ENCODE peak calls at places on chromosomes 3 and 15, in eight cellular contexts. One of them, this sample, is unnamed.
A peak's percentile ranks its signal among the peaks of the same experiment; 100 is the strongest.

GRCh38 chr15:98581715-98582114 is 66.6 kb upstream of the IGF1R start:
- DNase-seq in left lung: no peak
- DNase-seq in Panc1: no peak
- DNase-seq in RWPE2: no peak
- DNase-seq in mucosa of descending colon: no peak
- DNase-seq in esophagus squamous epithelium: no peak
- DNase-seq in IMR-90: no peak
- DNase-seq in CD8-positive, alpha-beta memory T cell: no peak
- DNase-seq in this sample: no peak

GRCh38 chr15:21260966-21261395 is 179.3 kb downstream of the POTEB3 start:
- DNase-seq in left lung: peak; percentile 81
- DNase-seq in Panc1: no peak
- DNase-seq in RWPE2: peak; percentile 77
- DNase-seq in mucosa of descending colon: peak; percentile 61
- DNase-seq in esophagus squamous epithelium: no peak
- DNase-seq in IMR-90: no peak
- DNase-seq in CD8-positive, alpha-beta memory T cell: no peak
- DNase-seq in this sample: peak; percentile 50

GRCh38 chr15:50816191-50816590 is 50.7 kb upstream of the SPPL2A start:
- DNase-seq in left lung: no peak
- DNase-seq in Panc1: no peak
- DNase-seq in RWPE2: no peak
- DNase-seq in mucosa of descending colon: peak; percentile 68
- DNase-seq in esophagus squamous epithelium: no peak
- DNase-seq in IMR-90: no peak
- DNase-seq in CD8-positive, alpha-beta memory T cell: no peak
- DNase-seq in this sample: no peak

GRCh38 chr3:169365993-169366915 is 297.3 kb downstream of the MECOM start:
- DNase-seq in left lung: peak; percentile 4
- DNase-seq in Panc1: no peak
- DNase-seq in RWPE2: no peak
- DNase-seq in mucosa of descending colon: peak; percentile 33
- DNase-seq in esophagus squamous epithelium: no peak
- DNase-seq in IMR-90: no peak
- DNase-seq in CD8-positive, alpha-beta memory T cell: no peak
- DNase-seq in this sample: no peak

GRCh38 chr15:31459011-31459748 is 132.5 kb downstream of the KLF13 start:
- DNase-seq in left lung: no peak
- DNase-seq in Panc1: no peak
- DNase-seq in RWPE2: peak; percentile 41
- DNase-seq in mucosa of descending colon: no peak
- DNase-seq in esophagus squamous epithelium: no peak
- DNase-seq in IMR-90: peak; percentile 37
- DNase-seq in CD8-positive, alpha-beta memory T cell: no peak
- DNase-seq in this sample: no peak

GRCh38 chr3:32045091-32045964 is 61.1 kb upstream of the GPD1L start:
- DNase-seq in left lung: no peak
- DNase-seq in Panc1: peak; percentile 59
- DNase-seq in RWPE2: peak; percentile 72
- DNase-seq in mucosa of descending colon: no peak
- DNase-seq in esophagus squamous epithelium: no peak
- DNase-seq in IMR-90: peak; percentile 81
- DNase-seq in CD8-positive, alpha-beta memory T cell: no peak
- DNase-seq in this sample: no peak

GRCh38 chr3:141796436-141797166 is 33.4 kb downstream of the GRK7 start:
- DNase-seq in left lung: no peak
- DNase-seq in Panc1: no peak
- DNase-seq in RWPE2: no peak
- DNase-seq in mucosa of descending colon: no peak
- DNase-seq in esophagus squamous epithelium: no peak
- DNase-seq in IMR-90: no peak
- DNase-seq in CD8-positive, alpha-beta memory T cell: peak; percentile 69
- DNase-seq in this sample: no peak

GRCh38 chr15:57821826-57822225 is 115.3 kb downstream of the POLR2M start:
- DNase-seq in left lung: no peak
- DNase-seq in Panc1: no peak
- DNase-seq in RWPE2: no peak
- DNase-seq in mucosa of descending colon: no peak
- DNase-seq in esophagus squamous epithelium: no peak
- DNase-seq in IMR-90: no peak
- DNase-seq in CD8-positive, alpha-beta memory T cell: no peak
- DNase-seq in this sample: no peak

GRCh38 chr3:141331370-141332318 is 36.7 kb upstream of the ZBTB38 start:
- DNase-seq in left lung: no peak
- DNase-seq in Panc1: peak; percentile 94
- DNase-seq in RWPE2: peak; percentile 76
- DNase-seq in mucosa of descending colon: peak; percentile 60
- DNase-seq in esophagus squamous epithelium: no peak
- DNase-seq in IMR-90: peak; percentile 99
- DNase-seq in CD8-positive, alpha-beta memory T cell: no peak
- DNase-seq in this sample: no peak

GRCh38 chr15:26665950-26666921 is 106.6 kb downstream of the GABRB3 start:
- DNase-seq in left lung: no peak
- DNase-seq in Panc1: no peak
- DNase-seq in RWPE2: no peak
- DNase-seq in mucosa of descending colon: no peak
- DNase-seq in esophagus squamous epithelium: no peak
- DNase-seq in IMR-90: no peak
- DNase-seq in CD8-positive, alpha-beta memory T cell: no peak
- DNase-seq in this sample: no peak

GRCh38 chr3:48400824-48401433 is 28.9 kb downstream of the FBXW12 start:
- DNase-seq in left lung: no peak
- DNase-seq in Panc1: peak; percentile 32
- DNase-seq in RWPE2: no peak
- DNase-seq in mucosa of descending colon: no peak
- DNase-seq in esophagus squamous epithelium: no peak
- DNase-seq in IMR-90: peak; percentile 51
- DNase-seq in CD8-positive, alpha-beta memory T cell: peak; percentile 67
- DNase-seq in this sample: peak; percentile 77

GRCh38 chr3:175672119-175672689 is 813.1 kb downstream of the NAALADL2 start:
- DNase-seq in left lung: no peak
- DNase-seq in Panc1: peak; percentile 18
- DNase-seq in RWPE2: no peak
- DNase-seq in mucosa of descending colon: no peak
- DNase-seq in esophagus squamous epithelium: no peak
- DNase-seq in IMR-90: peak; percentile 63
- DNase-seq in CD8-positive, alpha-beta memory T cell: no peak
- DNase-seq in this sample: no peak

GRCh38 chr3:124034016-124034808 is 42.3 kb upstream of the ROPN1 start:
- DNase-seq in left lung: peak; percentile 75
- DNase-seq in Panc1: no peak
- DNase-seq in RWPE2: no peak
- DNase-seq in mucosa of descending colon: peak; percentile 51
- DNase-seq in esophagus squamous epithelium: no peak
- DNase-seq in IMR-90: no peak
- DNase-seq in CD8-positive, alpha-beta memory T cell: no peak
- DNase-seq in this sample: no peak

GRCh38 chr3:49928511-49929017 is 1.0 kb downstream of the MON1A start:
- DNase-seq in left lung: no peak
- DNase-seq in Panc1: no peak
- DNase-seq in RWPE2: no peak
- DNase-seq in mucosa of descending colon: no peak
- DNase-seq in esophagus squamous epithelium: no peak
- DNase-seq in IMR-90: no peak
- DNase-seq in CD8-positive, alpha-beta memory T cell: no peak
- DNase-seq in this sample: no peak

GRCh38 chr3:50604628-50605588 is 6.7 kb downstream of the CISH start:
- DNase-seq in left lung: peak; percentile 88
- DNase-seq in Panc1: no peak
- DNase-seq in RWPE2: no peak
- DNase-seq in mucosa of descending colon: peak; percentile 69
- DNase-seq in esophagus squamous epithelium: no peak
- DNase-seq in IMR-90: no peak
- DNase-seq in CD8-positive, alpha-beta memory T cell: no peak
- DNase-seq in this sample: peak; percentile 86

DNA sequence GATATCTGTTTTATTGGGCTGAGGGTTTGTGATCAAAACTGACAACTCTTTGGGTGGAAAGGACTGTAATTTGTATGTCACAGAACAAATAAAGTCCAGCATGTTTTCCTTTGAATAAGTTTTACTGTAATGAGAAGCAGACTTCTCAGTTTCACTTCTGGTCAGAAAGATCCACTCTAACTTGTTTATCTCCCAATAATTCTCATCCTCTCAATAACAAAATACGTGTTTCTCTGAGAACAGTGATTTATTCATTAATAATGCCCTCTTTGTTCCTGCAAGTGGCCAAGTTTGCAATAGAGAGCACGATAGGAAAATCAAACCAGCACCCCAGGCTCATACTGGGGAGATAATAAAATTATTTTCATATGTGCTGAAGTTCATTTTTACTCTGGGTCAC is 190.6 kb downstream of the CNTN3 start:
- DNase-seq in left lung: no peak
- DNase-seq in Panc1: no peak
- DNase-seq in RWPE2: no peak
- DNase-seq in mucosa of descending colon: no peak
- DNase-seq in esophagus squamous epithelium: no peak
- DNase-seq in IMR-90: no peak
- DNase-seq in CD8-positive, alpha-beta memory T cell: no peak
- DNase-seq in this sample: no peak
- H3K4me3 ChIP-seq in left lung: no peak overlapping the region
- H3K4me3 ChIP-seq in Panc1: no peak overlapping the region
- H3K4me3 ChIP-seq in RWPE2: no peak overlapping the region
- H3K4me3 ChIP-seq in mucosa of descending colon: no peak overlapping the region
- H3K4me3 ChIP-seq in esophagus squamous epithelium: no peak overlapping the region
- H3K4me3 ChIP-seq in IMR-90: no peak overlapping the region
- H3K4me3 ChIP-seq in CD8-positive, alpha-beta memory T cell: no peak overlapping the region
- H3K4me3 ChIP-seq in this sample: no peak overlapping the region

GRCh38 chr15:28113426-28114113 is 14.5 kb upstream of the OCA2 start:
- DNase-seq in left lung: no peak
- DNase-seq in Panc1: no peak
- DNase-seq in RWPE2: no peak
- DNase-seq in mucosa of descending colon: no peak
- DNase-seq in esophagus squamous epithelium: no peak
- DNase-seq in IMR-90: no peak
- DNase-seq in CD8-positive, alpha-beta memory T cell: no peak
- DNase-seq in this sample: no peak

GRCh38 chr15:28112101-28112760 is 13.1 kb upstream of the OCA2 start:
- DNase-seq in left lung: no peak
- DNase-seq in Panc1: no peak
- DNase-seq in RWPE2: peak; percentile 55
- DNase-seq in mucosa of descending colon: no peak
- DNase-seq in esophagus squamous epithelium: no peak
- DNase-seq in IMR-90: no peak
- DNase-seq in CD8-positive, alpha-beta memory T cell: no peak
- DNase-seq in this sample: no peak

GRCh38 chr15:28111552-28111951 is 12.4 kb upstream of the OCA2 start:
- DNase-seq in left lung: no peak
- DNase-seq in Panc1: no peak
- DNase-seq in RWPE2: no peak
- DNase-seq in mucosa of descending colon: no peak
- DNase-seq in esophagus squamous epithelium: no peak
- DNase-seq in IMR-90: no peak
- DNase-seq in CD8-positive, alpha-beta memory T cell: no peak
- DNase-seq in this sample: no peak

GRCh38 chr15:28114114-28114455 is 15.0 kb upstream of the OCA2 start:
- DNase-seq in left lung: no peak
- DNase-seq in Panc1: no peak
- DNase-seq in RWPE2: no peak
- DNase-seq in mucosa of descending colon: no peak
- DNase-seq in esophagus squamous epithelium: no peak
- DNase-seq in IMR-90: no peak
- DNase-seq in CD8-positive, alpha-beta memory T cell: no peak
- DNase-seq in this sample: no peak

GRCh38 chr15:28112962-28113361 is 13.8 kb upstream of the OCA2 start:
- DNase-seq in left lung: no peak
- DNase-seq in Panc1: no peak
- DNase-seq in RWPE2: no peak
- DNase-seq in mucosa of descending colon: no peak
- DNase-seq in esophagus squamous epithelium: no peak
- DNase-seq in IMR-90: no peak
- DNase-seq in CD8-positive, alpha-beta memory T cell: no peak
- DNase-seq in this sample: no peak
- H3K36me3 ChIP-seq in left lung: no peaks in the 10 kb centered on the region
- H3K36me3 ChIP-seq in Panc1: peaks cover 2% of the 10 kb centered on the region
- H3K36me3 ChIP-seq in RWPE2: peaks cover 55% of the 10 kb centered on the region
- H3K36me3 ChIP-seq in mucosa of descending colon: no peaks in the 10 kb centered on the region
- H3K36me3 ChIP-seq in esophagus squamous epithelium: peaks cover 75% of the 10 kb centered on the region
- H3K36me3 ChIP-seq in IMR-90: peaks cover 40% of the 10 kb centered on the region
- H3K36me3 ChIP-seq in CD8-positive, alpha-beta memory T cell: peaks cover 34% of the 10 kb centered on the region
- H3K36me3 ChIP-seq in this sample: peaks cover 8% of the 10 kb centered on the region

GRCh38 chr15:22950211-22950990 is 29.8 kb downstream of the CYFIP1 start:
- DNase-seq in left lung: no peak
- DNase-seq in Panc1: no peak
- DNase-seq in RWPE2: no peak
- DNase-seq in mucosa of descending colon: no peak
- DNase-seq in esophagus squamous epithelium: no peak
- DNase-seq in IMR-90: no peak
- DNase-seq in CD8-positive, alpha-beta memory T cell: no peak
- DNase-seq in this sample: no peak
- H3K4me3 ChIP-seq in left lung: no peak overlapping the region
- H3K4me3 ChIP-seq in Panc1: no peak overlapping the region
- H3K4me3 ChIP-seq in RWPE2: no peak overlapping the region
- H3K4me3 ChIP-seq in mucosa of descending colon: no peak overlapping the region
- H3K4me3 ChIP-seq in esophagus squamous epithelium: no peak overlapping the region
- H3K4me3 ChIP-seq in IMR-90: no peak overlapping the region
- H3K4me3 ChIP-seq in CD8-positive, alpha-beta memory T cell: no peak overlapping the region
- H3K4me3 ChIP-seq in this sample: peak overlapping the region; percentile 35

GRCh38 chr3:13349823-13350222 is 70.3 kb downstream of the NUP210 start:
- DNase-seq in left lung: no peak
- DNase-seq in Panc1: no peak
- DNase-seq in RWPE2: no peak
- DNase-seq in mucosa of descending colon: no peak
- DNase-seq in esophagus squamous epithelium: no peak
- DNase-seq in IMR-90: no peak
- DNase-seq in CD8-positive, alpha-beta memory T cell: no peak
- DNase-seq in this sample: no peak

GRCh38 chr3:13346481-13347389 is 73.4 kb downstream of the NUP210 start:
- DNase-seq in left lung: peak; percentile 64
- DNase-seq in Panc1: no peak
- DNase-seq in RWPE2: no peak
- DNase-seq in mucosa of descending colon: no peak
- DNase-seq in esophagus squamous epithelium: no peak
- DNase-seq in IMR-90: no peak
- DNase-seq in CD8-positive, alpha-beta memory T cell: peak; percentile 74
- DNase-seq in this sample: no peak

GRCh38 chr3:13348671-13349396 is 71.3 kb downstream of the NUP210 start:
- DNase-seq in left lung: peak; percentile 43
- DNase-seq in Panc1: no peak
- DNase-seq in RWPE2: no peak
- DNase-seq in mucosa of descending colon: no peak
- DNase-seq in esophagus squamous epithelium: no peak
- DNase-seq in IMR-90: peak; percentile 7
- DNase-seq in CD8-positive, alpha-beta memory T cell: no peak
- DNase-seq in this sample: no peak

GRCh38 chr3:13347390-13347966 is 72.6 kb downstream of the NUP210 start:
- DNase-seq in left lung: peak; percentile 19
- DNase-seq in Panc1: no peak
- DNase-seq in RWPE2: no peak
- DNase-seq in mucosa of descending colon: no peak
- DNase-seq in esophagus squamous epithelium: no peak
- DNase-seq in IMR-90: peak; percentile 49
- DNase-seq in CD8-positive, alpha-beta memory T cell: no peak
- DNase-seq in this sample: no peak

GRCh38 chr3:13348100-13348499 is 72.0 kb downstream of the NUP210 start:
- DNase-seq in left lung: no peak
- DNase-seq in Panc1: no peak
- DNase-seq in RWPE2: no peak
- DNase-seq in mucosa of descending colon: no peak
- DNase-seq in esophagus squamous epithelium: no peak
- DNase-seq in IMR-90: no peak
- DNase-seq in CD8-positive, alpha-beta memory T cell: no peak
- DNase-seq in this sample: no peak
- H3K36me3 ChIP-seq in left lung: no peaks in the 10 kb centered on the region
- H3K36me3 ChIP-seq in Panc1: no peaks in the 10 kb centered on the region
- H3K36me3 ChIP-seq in RWPE2: no peaks in the 10 kb centered on the region
- H3K36me3 ChIP-seq in mucosa of descending colon: no peaks in the 10 kb centered on the region
- H3K36me3 ChIP-seq in esophagus squamous epithelium: peaks cover 48% of the 10 kb centered on the region
- H3K36me3 ChIP-seq in IMR-90: no peaks in the 10 kb centered on the region
- H3K36me3 ChIP-seq in CD8-positive, alpha-beta memory T cell: peaks cover 40% of the 10 kb centered on the region
- H3K36me3 ChIP-seq in this sample: no peaks in the 10 kb centered on the region

GRCh38 chr15:41838400-41838897 is at the start of gene PLA2G4B:
- DNase-seq in left lung: peak; percentile 86
- DNase-seq in Panc1: no peak
- DNase-seq in RWPE2: no peak
- DNase-seq in mucosa of descending colon: peak; percentile 87
- DNase-seq in esophagus squamous epithelium: no peak
- DNase-seq in IMR-90: no peak
- DNase-seq in CD8-positive, alpha-beta memory T cell: no peak
- DNase-seq in this sample: peak; percentile 94
- H3K4me3 ChIP-seq in left lung: no peak within 1 kb of the TSS
- H3K4me3 ChIP-seq in Panc1: no peak within 1 kb of the TSS
- H3K4me3 ChIP-seq in RWPE2: no peak within 1 kb of the TSS
- H3K4me3 ChIP-seq in mucosa of descending colon: no peak within 1 kb of the TSS
- H3K4me3 ChIP-seq in esophagus squamous epithelium: peak within 1 kb of the TSS; percentile 40
- H3K4me3 ChIP-seq in IMR-90: no peak within 1 kb of the TSS
- H3K4me3 ChIP-seq in CD8-positive, alpha-beta memory T cell: no peak within 1 kb of the TSS
- H3K4me3 ChIP-seq in this sample: no peak within 1 kb of the TSS